ENCODE peak calls at places on chromosome 15, in six cellular contexts. One of them, this sample, is unnamed.

GRCh38 chr15:73340502-73341192 is 28.1 kb downstream of the HCN4 start:
- DNase-seq in suprapubic skin: no peak
- DNase-seq in retina: no peak
- DNase-seq in mucosa of gallbladder: no peak
- DNase-seq in brain microvascular endothelial cell: no peak
- DNase-seq in HS-27A: no peak
- DNase-seq in this sample: no peak

GRCh38 chr15:87567399-87567798 is 689.1 kb downstream of the NTRK3 start:
- DNase-seq in suprapubic skin: no peak
- DNase-seq in retina: no peak
- DNase-seq in mucosa of gallbladder: no peak
- DNase-seq in brain microvascular endothelial cell: no peak
- DNase-seq in HS-27A: no peak
- DNase-seq in this sample: no peak

GRCh38 chr15:64535460-64536243 is 75.3 kb downstream of the ZNF609 start:
- DNase-seq in suprapubic skin: no peak
- DNase-seq in retina: no peak
- DNase-seq in mucosa of gallbladder: no peak
- DNase-seq in brain microvascular endothelial cell: no peak
- DNase-seq in HS-27A: no peak
- DNase-seq in this sample: no peak

GRCh38 chr15:63186065-63186464 is 3.3 kb upstream of the RAB8B start:
- DNase-seq in suprapubic skin: no peak
- DNase-seq in retina: no peak
- DNase-seq in mucosa of gallbladder: no peak
- DNase-seq in brain microvascular endothelial cell: no peak
- DNase-seq in HS-27A: no peak
- DNase-seq in this sample: peak

GRCh38 chr15:58931985-58932384 is 1.5 kb downstream of the SLTM start:
- DNase-seq in suprapubic skin: no peak
- DNase-seq in retina: peak
- DNase-seq in mucosa of gallbladder: peak
- DNase-seq in brain microvascular endothelial cell: no peak
- DNase-seq in HS-27A: no peak
- DNase-seq in this sample: peak

GRCh38 chr15:70271422-70272088 is 173.8 kb upstream of the TLE3 start:
- DNase-seq in suprapubic skin: no peak
- DNase-seq in retina: no peak
- DNase-seq in mucosa of gallbladder: peak
- DNase-seq in brain microvascular endothelial cell: peak
- DNase-seq in HS-27A: peak
- DNase-seq in this sample: peak

GRCh38 chr15:42832577-42832976 is 88.0 kb downstream of the TTBK2 start:
- DNase-seq in suprapubic skin: no peak
- DNase-seq in retina: no peak
- DNase-seq in mucosa of gallbladder: no peak
- DNase-seq in brain microvascular endothelial cell: peak
- DNase-seq in HS-27A: peak
- DNase-seq in this sample: peak

GRCh38 chr15:79896634-79897379 is at the start of gene MTHFS:
- DNase-seq in suprapubic skin: peak
- DNase-seq in retina: peak
- DNase-seq in mucosa of gallbladder: peak
- DNase-seq in brain microvascular endothelial cell: peak
- DNase-seq in HS-27A: peak
- DNase-seq in this sample: peak

GRCh38 chr15:77295446-77295845 is 124.5 kb downstream of the PEAK1 start:
- DNase-seq in suprapubic skin: no peak
- DNase-seq in retina: no peak
- DNase-seq in mucosa of gallbladder: no peak
- DNase-seq in brain microvascular endothelial cell: peak
- DNase-seq in HS-27A: no peak
- DNase-seq in this sample: no peak

GRCh38 chr15:32802296-32802936 is 84.6 kb downstream of the GREM1 start:
- DNase-seq in suprapubic skin: no peak
- DNase-seq in retina: no peak
- DNase-seq in mucosa of gallbladder: no peak
- DNase-seq in brain microvascular endothelial cell: peak
- DNase-seq in HS-27A: peak
- DNase-seq in this sample: peak

GRCh38 chr15:22981336-22981840 is 1.2 kb upstream of the CYFIP1 start:
- DNase-seq in suprapubic skin: peak
- DNase-seq in retina: no peak
- DNase-seq in mucosa of gallbladder: no peak
- DNase-seq in brain microvascular endothelial cell: no peak
- DNase-seq in HS-27A: no peak
- DNase-seq in this sample: no peak

GRCh38 chr15:60423540-60423939 is 25.8 kb upstream of the ANXA2 start:
- DNase-seq in suprapubic skin: no peak
- DNase-seq in retina: peak
- DNase-seq in mucosa of gallbladder: no peak
- DNase-seq in brain microvascular endothelial cell: peak
- DNase-seq in HS-27A: no peak
- DNase-seq in this sample: peak

GRCh38 chr15:77617507-77618285 is 15.0 kb downstream of the LINGO1 start:
- DNase-seq in suprapubic skin: no peak
- DNase-seq in retina: peak
- DNase-seq in mucosa of gallbladder: no peak
- DNase-seq in brain microvascular endothelial cell: no peak
- DNase-seq in HS-27A: no peak
- DNase-seq in this sample: peak